ENCODE peak calls at places on chromosomes 11 and 22, in nine cellular contexts. R is IMR-90, K is T-helper 2 cell, F is RWPE1, O is BJ, T is fibroblast of pulmonary artery, B is AG08395, W is posterior cingulate gyrus, E is type B pancreatic cell. Q is an unnamed sample.

GRCh38 chr11:47591764-47592163 is 2.4 kb downstream of the C1QTNF4 start:
- DNase-seq in R (no peak), K (no peak), F (no peak), O (no peak), T (no peak), B (no peak), W (no peak), E (no peak), Q (no peak)

GRCh38 chr11:7186190-7186589 is 65.5 kb upstream of the SYT9 start:
- DNase-seq in R (peak; percentile 4), K (no peak), F (no peak), O (peak; percentile 57), T (peak; percentile 4), B (no peak), W (no peak), E (no peak), Q (no peak)

GRCh38 chr11:88341852-88342251 is 4.3 kb upstream of the CTSC start:
- DNase-seq in R (no peak), K (no peak), F (no peak), O (no peak), T (no peak), B (no peak), W (no peak), E (no peak), Q (no peak)

GRCh38 chr22:28181332-28181731 is 262.3 kb upstream of the PITPNB start:
- DNase-seq in R (peak; percentile 8), K (no peak), F (no peak), O (no peak), T (peak; percentile 42), B (peak; percentile 50), W (no peak), E (no peak), Q (no peak)

GRCh38 chr22:20186871-20187546 is 36.2 kb upstream of the CCDC188 start:
- DNase-seq in R (no peak), K (no peak), F (no peak), O (no peak), T (no peak), B (no peak), W (no peak), E (no peak), Q (no peak)

GRCh38 chr11:120293038-120293800 is 31.9 kb upstream of the TLCD5 start:
- DNase-seq in R (no peak), K (no peak), F (no peak), O (no peak), T (no peak), B (no peak), W (no peak), E (no peak), Q (no peak)

GRCh38 chr11:8266246-8267241 is 2.9 kb upstream of the LMO1 start:
- DNase-seq in R (no peak), K (no peak), F (no peak), O (no peak), T (no peak), B (no peak), W (no peak), E (no peak), Q (no peak)

GRCh38 chr22:17314472-17314871 is 54.8 kb upstream of the CECR2 start:
- DNase-seq in R (no peak), K (no peak), F (no peak), O (no peak), T (no peak), B (no peak), W (no peak), E (no peak), Q (no peak)

GRCh38 chr11:86955674-86956522 is 703 bp upstream of the FZD4 start:
- DNase-seq in R (peak; percentile 61), K (no peak), F (peak; percentile 69), O (no peak), T (peak; percentile 84), B (peak; percentile 65), W (peak; percentile 55), E (peak; percentile 83), Q (peak; percentile 5)

GRCh38 chr11:32149748-32150147 is 58.9 kb downstream of the RCN1 start:
- DNase-seq in R (no peak), K (no peak), F (no peak), O (no peak), T (no peak), B (no peak), W (no peak), E (no peak), Q (no peak)

GRCh38 chr11:1075341-1075911 is 752 bp downstream of the MUC2 start:
- DNase-seq in R (no peak), K (no peak), F (no peak), O (no peak), T (no peak), B (no peak), W (no peak), E (no peak), Q (no peak)

GRCh38 chr11:111977141-111978027 is 40.2 kb downstream of the DIXDC1 start:
- DNase-seq in R (no peak), K (no peak), F (peak; percentile 41), O (no peak), T (peak; percentile 28), B (peak; percentile 72), W (peak; percentile 68), E (peak; percentile 80), Q (peak; percentile 53)

GRCh38 chr11:32751381-32751780 is 43.1 kb downstream of the CCDC73 start:
- DNase-seq in R (no peak), K (no peak), F (no peak), O (no peak), T (no peak), B (no peak), W (no peak), E (no peak), Q (no peak)

GRCh38 chr11:121466063-121466794 is 13.5 kb upstream of the SORL1-AS1 start:
- DNase-seq in R (peak; percentile 95), K (no peak), F (peak; percentile 98), O (peak; percentile 74), T (peak; percentile 89), B (peak; percentile 97), W (peak; percentile 92), E (peak; percentile 79), Q (peak; percentile 78)

GRCh38 chr22:43955883-43956286 is 643 bp downstream of the SAMM50 start:
- DNase-seq in R (no peak), K (no peak), F (no peak), O (no peak), T (peak; percentile 18), B (no peak), W (no peak), E (no peak), Q (no peak)

GRCh38 chr11:77112641-77113381 is 10.2 kb downstream of the OMP start:
- DNase-seq in R (no peak), K (no peak), F (no peak), O (no peak), T (no peak), B (no peak), W (no peak), E (no peak), Q (no peak)

GRCh38 chr22:37354271-37355069 is 72.2 kb downstream of the CYTH4 start:
- DNase-seq in R (no peak), K (no peak), F (no peak), O (no peak), T (no peak), B (no peak), W (no peak), E (no peak), Q (no peak)

GRCh38 chr11:78349614-78350013 is 68.0 kb downstream of the GAB2 start:
- DNase-seq in R (peak; percentile 31), K (no peak), F (no peak), O (no peak), T (peak; percentile 44), B (no peak), W (no peak), E (no peak), Q (no peak)

GRCh38 chr11:69562302-69562701 is 78.7 kb upstream of the CCND1 start:
- DNase-seq in R (no peak), K (no peak), F (no peak), O (no peak), T (no peak), B (no peak), W (no peak), E (no peak), Q (no peak)

GRCh38 chr22:19667872-19668740 is 46.2 kb upstream of the SEPTIN5 start:
- DNase-seq in R (no peak), K (no peak), F (no peak), O (no peak), T (no peak), B (no peak), W (no peak), E (peak; percentile 52), Q (no peak)

GRCh38 chr22:46084943-46085830 is 65.1 kb upstream of the PPARA start:
- DNase-seq in R (no peak), K (no peak), F (no peak), O (no peak), T (no peak), B (peak; percentile 76), W (peak; percentile 77), E (no peak), Q (no peak)

GRCh38 chr22:27370281-27370680 is 431.3 kb downstream of the MN1 start:
- DNase-seq in R (no peak), K (no peak), F (no peak), O (no peak), T (no peak), B (no peak), W (no peak), E (no peak), Q (no peak)

GRCh38 chr11:39741066-39741465 is 1718.4 kb downstream of the LRRC4C start:
- DNase-seq in R (no peak), K (no peak), F (peak; percentile 1), O (no peak), T (no peak), B (no peak), W (no peak), E (no peak), Q (no peak)

GRCh38 chr22:35914357-35914664 is 114.3 kb downstream of the RBFOX2 start:
- DNase-seq in R (no peak), K (no peak), F (no peak), O (no peak), T (no peak), B (no peak), W (no peak), E (no peak), Q (no peak)

Q was measured in hypothalamus.